ENCODE peak calls at places on chromosomes 5 and 9, in six cellular contexts. One of them, this sample, is unnamed.

GRCh38 chr5:77390795-77391194 is 101.3 kb downstream of the WDR41 start:
- DNase-seq in Calu3: no peak
- DNase-seq in AG04449: peak
- DNase-seq in Peyer's patch: no peak
- DNase-seq in upper lobe of right lung: no peak
- DNase-seq in AG09319: peak
- DNase-seq in this sample: no peak

GRCh38 chr5:181028032-181028819 is 11.8 kb upstream of the BTNL9 start:
- DNase-seq in Calu3: peak
- DNase-seq in AG04449: no peak
- DNase-seq in Peyer's patch: no peak
- DNase-seq in upper lobe of right lung: no peak
- DNase-seq in AG09319: no peak
- DNase-seq in this sample: no peak

GRCh38 chr5:10746711-10747110 is 14.3 kb downstream of the DAP start:
- DNase-seq in Calu3: peak
- DNase-seq in AG04449: no peak
- DNase-seq in Peyer's patch: no peak
- DNase-seq in upper lobe of right lung: no peak
- DNase-seq in AG09319: no peak
- DNase-seq in this sample: no peak

GRCh38 chr5:78886650-78887230 is 98.4 kb downstream of the ARSB start:
- DNase-seq in Calu3: no peak
- DNase-seq in AG04449: no peak
- DNase-seq in Peyer's patch: no peak
- DNase-seq in upper lobe of right lung: no peak
- DNase-seq in AG09319: no peak
- DNase-seq in this sample: no peak

GRCh38 chr5:150448353-150448752 is 1.2 kb downstream of the RPS14 start:
- DNase-seq in Calu3: no peak
- DNase-seq in AG04449: no peak
- DNase-seq in Peyer's patch: no peak
- DNase-seq in upper lobe of right lung: no peak
- DNase-seq in AG09319: no peak
- DNase-seq in this sample: no peak

GRCh38 chr9:136996361-136997281 is at the start of gene CLIC3:
- DNase-seq in Calu3: peak
- DNase-seq in AG04449: no peak
- DNase-seq in Peyer's patch: peak
- DNase-seq in upper lobe of right lung: peak
- DNase-seq in AG09319: no peak
- DNase-seq in this sample: no peak

GRCh38 chr5:51279983-51280382 is 103.3 kb upstream of the ISL1 start:
- DNase-seq in Calu3: no peak
- DNase-seq in AG04449: no peak
- DNase-seq in Peyer's patch: no peak
- DNase-seq in upper lobe of right lung: no peak
- DNase-seq in AG09319: no peak
- DNase-seq in this sample: no peak

GRCh38 chr5:80181618-80182211 is 74.1 kb downstream of the SERINC5 start:
- DNase-seq in Calu3: peak
- DNase-seq in AG04449: no peak
- DNase-seq in Peyer's patch: peak
- DNase-seq in upper lobe of right lung: peak
- DNase-seq in AG09319: no peak
- DNase-seq in this sample: no peak

GRCh38 chr5:170069512-170069911 is 36.2 kb upstream of the FOXI1 start:
- DNase-seq in Calu3: no peak
- DNase-seq in AG04449: no peak
- DNase-seq in Peyer's patch: no peak
- DNase-seq in upper lobe of right lung: no peak
- DNase-seq in AG09319: no peak
- DNase-seq in this sample: no peak

GRCh38 chr9:37422289-37423104 is at the start of gene GRHPR:
- DNase-seq in Calu3: peak
- DNase-seq in AG04449: no peak
- DNase-seq in Peyer's patch: peak
- DNase-seq in upper lobe of right lung: peak
- DNase-seq in AG09319: peak
- DNase-seq in this sample: no peak

GRCh38 chr9:129685220-129685932 is 19.9 kb downstream of the PRRX2 start:
- DNase-seq in Calu3: peak
- DNase-seq in AG04449: no peak
- DNase-seq in Peyer's patch: no peak
- DNase-seq in upper lobe of right lung: no peak
- DNase-seq in AG09319: no peak
- DNase-seq in this sample: no peak

GRCh38 chr9:132937463-132937901 is 6.9 kb downstream of the TSC1 start:
- DNase-seq in Calu3: no peak
- DNase-seq in AG04449: no peak
- DNase-seq in Peyer's patch: no peak
- DNase-seq in upper lobe of right lung: no peak
- DNase-seq in AG09319: no peak
- DNase-seq in this sample: no peak

GRCh38 chr5:148352696-148353095 is 17.3 kb downstream of the SPINK9 start:
- DNase-seq in Calu3: no peak
- DNase-seq in AG04449: no peak
- DNase-seq in Peyer's patch: no peak
- DNase-seq in upper lobe of right lung: no peak
- DNase-seq in AG09319: no peak
- DNase-seq in this sample: no peak

GRCh38 chr5:133128066-133128465 is 76.3 kb downstream of the HSPA4 start:
- DNase-seq in Calu3: no peak
- DNase-seq in AG04449: no peak
- DNase-seq in Peyer's patch: no peak
- DNase-seq in upper lobe of right lung: no peak
- DNase-seq in AG09319: no peak
- DNase-seq in this sample: no peak

GRCh38 chr5:154478224-154478565 is at the start of gene HAND1:
- DNase-seq in Calu3: peak
- DNase-seq in AG04449: no peak
- DNase-seq in Peyer's patch: no peak
- DNase-seq in upper lobe of right lung: peak
- DNase-seq in AG09319: no peak
- DNase-seq in this sample: no peak

GRCh38 chr5:181069767-181070491 is 29.9 kb downstream of the BTNL9 start:
- DNase-seq in Calu3: no peak
- DNase-seq in AG04449: no peak
- DNase-seq in Peyer's patch: no peak
- DNase-seq in upper lobe of right lung: no peak
- DNase-seq in AG09319: no peak
- DNase-seq in this sample: no peak

GRCh38 chr9:104976196-104976595 is 48.2 kb upstream of the ABCA1 start:
- DNase-seq in Calu3: no peak
- DNase-seq in AG04449: no peak
- DNase-seq in Peyer's patch: no peak
- DNase-seq in upper lobe of right lung: no peak
- DNase-seq in AG09319: no peak
- DNase-seq in this sample: no peak

GRCh38 chr9:16625831-16626230 is 244.6 kb downstream of the BNC2 start:
- DNase-seq in Calu3: no peak
- DNase-seq in AG04449: no peak
- DNase-seq in Peyer's patch: no peak
- DNase-seq in upper lobe of right lung: no peak
- DNase-seq in AG09319: no peak
- DNase-seq in this sample: no peak

GRCh38 chr5:114360816-114361723 is 800 bp upstream of the KCNN2 start:
- DNase-seq in Calu3: peak
- DNase-seq in AG04449: no peak
- DNase-seq in Peyer's patch: no peak
- DNase-seq in upper lobe of right lung: peak
- DNase-seq in AG09319: no peak
- DNase-seq in this sample: no peak

GRCh38 chr9:97773723-97774122 is 76.6 kb upstream of the XPA start:
- DNase-seq in Calu3: peak
- DNase-seq in AG04449: no peak
- DNase-seq in Peyer's patch: no peak
- DNase-seq in upper lobe of right lung: no peak
- DNase-seq in AG09319: no peak
- DNase-seq in this sample: no peak

GRCh38 chr5:113183694-113184093 is 207.1 kb downstream of the DCP2 start:
- DNase-seq in Calu3: no peak
- DNase-seq in AG04449: no peak
- DNase-seq in Peyer's patch: no peak
- DNase-seq in upper lobe of right lung: no peak
- DNase-seq in AG09319: no peak
- DNase-seq in this sample: no peak

GRCh38 chr5:145856285-145856818 is 16.5 kb downstream of the GRXCR2 start:
- DNase-seq in Calu3: peak
- DNase-seq in AG04449: peak
- DNase-seq in Peyer's patch: no peak
- DNase-seq in upper lobe of right lung: peak
- DNase-seq in AG09319: no peak
- DNase-seq in this sample: no peak

DNA sequence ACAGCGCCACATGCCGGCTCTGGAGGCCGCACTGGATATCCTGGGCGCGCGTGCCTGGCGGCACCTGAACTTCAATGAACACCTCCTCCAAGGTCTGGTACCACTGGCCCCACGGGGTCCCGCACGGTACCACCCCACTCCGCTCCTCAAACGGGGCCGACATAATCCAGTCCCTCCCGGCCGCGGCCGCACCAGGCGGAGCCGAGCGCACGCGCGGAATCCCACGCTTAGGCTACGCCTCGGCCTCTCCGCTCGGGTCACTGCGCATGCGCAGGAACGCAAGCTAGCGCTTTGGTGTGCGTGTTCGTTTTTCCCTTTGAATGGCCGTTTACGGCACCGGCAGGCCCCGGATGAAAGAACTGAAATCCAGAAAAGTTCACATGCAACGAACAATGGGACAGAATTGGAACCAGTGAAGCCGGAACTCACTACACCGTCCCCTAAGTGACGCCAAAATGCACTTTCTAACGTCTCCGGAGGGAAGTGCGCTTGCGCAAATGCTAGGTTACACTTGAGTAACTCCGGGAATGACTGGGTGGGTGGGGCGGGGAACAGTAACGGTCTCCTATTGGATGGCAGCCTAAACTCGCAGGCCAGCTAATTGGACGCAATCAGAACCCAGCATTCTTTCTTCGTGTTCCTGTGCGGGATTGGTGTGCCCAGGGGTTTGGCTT is at the start of gene NUDCD2:
- DNase-seq in Calu3: peak
- DNase-seq in AG04449: peak
- DNase-seq in Peyer's patch: peak
- DNase-seq in upper lobe of right lung: peak
- DNase-seq in AG09319: peak
- DNase-seq in this sample: peak
- TF ChIP-seq CTCF in Calu3: no peak
- TF ChIP-seq CTCF in AG04449: peak
- TF ChIP-seq CTCF in Peyer's patch: no peak
- TF ChIP-seq CTCF in upper lobe of right lung: peak
- TF ChIP-seq CTCF in AG09319: peak
- TF ChIP-seq CTCF in this sample: peak

DNA sequence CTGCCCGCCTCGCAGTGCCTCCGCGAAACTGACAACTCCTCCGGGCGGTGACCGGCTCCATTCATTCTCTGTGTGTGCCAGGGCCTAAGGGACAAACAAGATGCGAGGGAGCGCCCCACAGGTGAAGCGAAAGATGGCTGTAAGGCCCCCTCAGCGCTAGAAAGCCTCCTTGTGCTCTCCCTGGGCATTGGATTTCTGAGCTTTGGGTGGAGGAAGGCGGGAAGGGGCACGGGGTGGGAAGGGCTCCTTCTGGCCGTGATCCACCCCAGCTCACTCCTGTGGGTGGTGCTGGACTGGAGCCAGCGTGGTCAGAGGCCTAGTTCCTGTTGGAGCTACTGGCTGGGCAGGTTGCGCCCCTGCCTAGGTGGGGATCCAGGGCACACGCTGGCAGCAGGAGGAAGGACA is 943 bp downstream of the GALNT12 start:
- DNase-seq in Calu3: peak
- DNase-seq in AG04449: no peak
- DNase-seq in Peyer's patch: no peak
- DNase-seq in upper lobe of right lung: peak
- DNase-seq in AG09319: no peak
- DNase-seq in this sample: peak
- TF ChIP-seq CTCF in Calu3: no peak
- TF ChIP-seq CTCF in AG04449: no peak
- TF ChIP-seq CTCF in Peyer's patch: no peak
- TF ChIP-seq CTCF in upper lobe of right lung: no peak
- TF ChIP-seq CTCF in AG09319: no peak
- TF ChIP-seq CTCF in this sample: no peak

GRCh38 chr9:89638897-89639296 is 34.1 kb downstream of the GADD45G start:
- DNase-seq in Calu3: no peak
- DNase-seq in AG04449: no peak
- DNase-seq in Peyer's patch: no peak
- DNase-seq in upper lobe of right lung: no peak
- DNase-seq in AG09319: no peak
- DNase-seq in this sample: no peak
- TF ChIP-seq CTCF in Calu3: no peak
- TF ChIP-seq CTCF in AG04449: no peak
- TF ChIP-seq CTCF in Peyer's patch: no peak
- TF ChIP-seq CTCF in upper lobe of right lung: no peak
- TF ChIP-seq CTCF in AG09319: no peak
- TF ChIP-seq CTCF in this sample: no peak

DNA sequence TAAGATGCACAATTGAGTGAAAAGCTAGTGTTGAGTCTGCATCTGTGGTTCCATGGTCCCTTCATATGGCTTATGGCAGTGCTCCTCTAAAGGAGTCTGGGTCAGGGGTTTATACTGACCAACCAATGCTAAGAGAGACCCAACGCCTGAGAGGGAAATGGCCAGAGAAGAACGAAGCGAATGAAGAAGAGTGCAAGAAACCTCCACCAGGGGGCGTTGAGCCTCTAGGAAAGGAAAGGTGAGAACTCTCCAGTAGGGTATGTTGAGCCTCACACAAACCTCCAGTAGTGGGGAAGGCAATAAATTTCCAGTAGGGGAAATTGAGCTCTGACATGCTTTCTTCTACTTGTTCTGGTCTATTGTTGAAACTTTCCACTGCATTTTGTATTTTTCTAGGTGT is 470.6 kb downstream of the PRDM9 start:
- DNase-seq in Calu3: peak
- DNase-seq in AG04449: no peak
- DNase-seq in Peyer's patch: no peak
- DNase-seq in upper lobe of right lung: no peak
- DNase-seq in AG09319: no peak
- DNase-seq in this sample: no peak
- TF ChIP-seq CTCF in Calu3: peak
- TF ChIP-seq CTCF in AG04449: peak
- TF ChIP-seq CTCF in Peyer's patch: no peak
- TF ChIP-seq CTCF in upper lobe of right lung: no peak
- TF ChIP-seq CTCF in AG09319: no peak
- TF ChIP-seq CTCF in this sample: peak

GRCh38 chr5:98813755-98814154 is 40.3 kb downstream of the RGMB start:
- DNase-seq in Calu3: no peak
- DNase-seq in AG04449: no peak
- DNase-seq in Peyer's patch: no peak
- DNase-seq in upper lobe of right lung: no peak
- DNase-seq in AG09319: no peak
- DNase-seq in this sample: no peak
- TF ChIP-seq CTCF in Calu3: no peak
- TF ChIP-seq CTCF in AG04449: no peak
- TF ChIP-seq CTCF in Peyer's patch: no peak
- TF ChIP-seq CTCF in upper lobe of right lung: no peak
- TF ChIP-seq CTCF in AG09319: no peak
- TF ChIP-seq CTCF in this sample: no peak

GRCh38 chr9:78130004-78130403 is 98.4 kb upstream of the GNAQ start:
- DNase-seq in Calu3: peak
- DNase-seq in AG04449: no peak
- DNase-seq in Peyer's patch: no peak
- DNase-seq in upper lobe of right lung: no peak
- DNase-seq in AG09319: no peak
- DNase-seq in this sample: no peak
- TF ChIP-seq CTCF in Calu3: no peak
- TF ChIP-seq CTCF in AG04449: no peak
- TF ChIP-seq CTCF in Peyer's patch: no peak
- TF ChIP-seq CTCF in upper lobe of right lung: no peak
- TF ChIP-seq CTCF in AG09319: peak
- TF ChIP-seq CTCF in this sample: peak